ENCODE peak calls at places on chromosomes 11 and 22, in five cellular contexts. One of them, this sample, is unnamed.

GRCh38 chr11:975824-976223 is 50.2 kb downstream of the AP2A2 start:
- DNase-seq in AG09309: no peak
- DNase-seq in NCI-H1105 treated with DMSO at 0.1 percent for 48 hours: no peak
- DNase-seq in progenitor cell of endocrine pancreas: no peak
- DNase-seq in H54: no peak
- DNase-seq in this sample: no peak

GRCh38 chr11:130128626-130129025 is 31.0 kb upstream of the ST14 start:
- DNase-seq in AG09309: no peak
- DNase-seq in NCI-H1105 treated with DMSO at 0.1 percent for 48 hours: no peak
- DNase-seq in progenitor cell of endocrine pancreas: no peak
- DNase-seq in H54: no peak
- DNase-seq in this sample: no peak

GRCh38 chr11:70731670-70732492 is 333.6 kb downstream of the CTTN start:
- DNase-seq in AG09309: no peak
- DNase-seq in NCI-H1105 treated with DMSO at 0.1 percent for 48 hours: no peak
- DNase-seq in progenitor cell of endocrine pancreas: no peak
- DNase-seq in H54: no peak
- DNase-seq in this sample: no peak

GRCh38 chr11:78216021-78216420 is 27.3 kb downstream of the USP35 start:
- DNase-seq in AG09309: no peak
- DNase-seq in NCI-H1105 treated with DMSO at 0.1 percent for 48 hours: no peak
- DNase-seq in progenitor cell of endocrine pancreas: no peak
- DNase-seq in H54: no peak
- DNase-seq in this sample: no peak

GRCh38 chr11:1549355-1550330 is 22.4 kb downstream of the DUSP8 start:
- DNase-seq in AG09309: no peak
- DNase-seq in NCI-H1105 treated with DMSO at 0.1 percent for 48 hours: no peak
- DNase-seq in progenitor cell of endocrine pancreas: no peak
- DNase-seq in H54: no peak
- DNase-seq in this sample: no peak

GRCh38 chr22:45552580-45553332 is 50.1 kb downstream of the FBLN1 start:
- DNase-seq in AG09309: peak
- DNase-seq in NCI-H1105 treated with DMSO at 0.1 percent for 48 hours: no peak
- DNase-seq in progenitor cell of endocrine pancreas: no peak
- DNase-seq in H54: no peak
- DNase-seq in this sample: no peak

GRCh38 chr11:2772544-2773031 is 72.8 kb upstream of the KCNQ1OT1 start:
- DNase-seq in AG09309: no peak
- DNase-seq in NCI-H1105 treated with DMSO at 0.1 percent for 48 hours: no peak
- DNase-seq in progenitor cell of endocrine pancreas: no peak
- DNase-seq in H54: peak
- DNase-seq in this sample: no peak

GRCh38 chr22:27715078-27715477 is 86.5 kb downstream of the MN1 start:
- DNase-seq in AG09309: no peak
- DNase-seq in NCI-H1105 treated with DMSO at 0.1 percent for 48 hours: peak
- DNase-seq in progenitor cell of endocrine pancreas: no peak
- DNase-seq in H54: no peak
- DNase-seq in this sample: no peak

GRCh38 chr11:17354070-17354924 is 2.7 kb downstream of the NCR3LG1 start:
- DNase-seq in AG09309: no peak
- DNase-seq in NCI-H1105 treated with DMSO at 0.1 percent for 48 hours: peak
- DNase-seq in progenitor cell of endocrine pancreas: peak
- DNase-seq in H54: peak
- DNase-seq in this sample: peak

GRCh38 chr11:62880231-62880802 is 379 bp upstream of the SLC3A2 start:
- DNase-seq in AG09309: peak
- DNase-seq in NCI-H1105 treated with DMSO at 0.1 percent for 48 hours: peak
- DNase-seq in progenitor cell of endocrine pancreas: no peak
- DNase-seq in H54: no peak
- DNase-seq in this sample: no peak

GRCh38 chr11:59668188-59668949 is 468 bp downstream of the PATL1 start:
- DNase-seq in AG09309: no peak
- DNase-seq in NCI-H1105 treated with DMSO at 0.1 percent for 48 hours: peak
- DNase-seq in progenitor cell of endocrine pancreas: peak
- DNase-seq in H54: peak
- DNase-seq in this sample: no peak

GRCh38 chr11:119315139-119316016 is 1.6 kb downstream of the MCAM start:
- DNase-seq in AG09309: no peak
- DNase-seq in NCI-H1105 treated with DMSO at 0.1 percent for 48 hours: peak
- DNase-seq in progenitor cell of endocrine pancreas: no peak
- DNase-seq in H54: no peak
- DNase-seq in this sample: peak

GRCh38 chr22:47309476-47309875 is 547.0 kb downstream of the TBC1D22A start:
- DNase-seq in AG09309: no peak
- DNase-seq in NCI-H1105 treated with DMSO at 0.1 percent for 48 hours: no peak
- DNase-seq in progenitor cell of endocrine pancreas: no peak
- DNase-seq in H54: no peak
- DNase-seq in this sample: no peak

GRCh38 chr11:100980156-100980555 is 149.5 kb downstream of the PGR start:
- DNase-seq in AG09309: no peak
- DNase-seq in NCI-H1105 treated with DMSO at 0.1 percent for 48 hours: no peak
- DNase-seq in progenitor cell of endocrine pancreas: no peak
- DNase-seq in H54: no peak
- DNase-seq in this sample: no peak

GRCh38 chr22:23705358-23705757 is 14.5 kb downstream of the RGL4 start:
- DNase-seq in AG09309: no peak
- DNase-seq in NCI-H1105 treated with DMSO at 0.1 percent for 48 hours: no peak
- DNase-seq in progenitor cell of endocrine pancreas: no peak
- DNase-seq in H54: no peak
- DNase-seq in this sample: no peak

GRCh38 chr11:130846606-130847005 is 69.7 kb downstream of the SNX19 start:
- DNase-seq in AG09309: no peak
- DNase-seq in NCI-H1105 treated with DMSO at 0.1 percent for 48 hours: no peak
- DNase-seq in progenitor cell of endocrine pancreas: no peak
- DNase-seq in H54: no peak
- DNase-seq in this sample: no peak

GRCh38 chr22:19626666-19627065 is 87.6 kb upstream of the SEPTIN5 start:
- DNase-seq in AG09309: no peak
- DNase-seq in NCI-H1105 treated with DMSO at 0.1 percent for 48 hours: no peak
- DNase-seq in progenitor cell of endocrine pancreas: no peak
- DNase-seq in H54: no peak
- DNase-seq in this sample: no peak

GRCh38 chr11:92409347-92409746 is 184.7 kb downstream of the FAT3 start:
- DNase-seq in AG09309: no peak
- DNase-seq in NCI-H1105 treated with DMSO at 0.1 percent for 48 hours: no peak
- DNase-seq in progenitor cell of endocrine pancreas: no peak
- DNase-seq in H54: no peak
- DNase-seq in this sample: no peak

GRCh38 chr11:86570020-86570419 is 102.4 kb downstream of the ME3 start:
- DNase-seq in AG09309: no peak
- DNase-seq in NCI-H1105 treated with DMSO at 0.1 percent for 48 hours: no peak
- DNase-seq in progenitor cell of endocrine pancreas: no peak
- DNase-seq in H54: no peak
- DNase-seq in this sample: peak

GRCh38 chr11:3735827-3736226 is 61.5 kb downstream of the NUP98 start:
- DNase-seq in AG09309: no peak
- DNase-seq in NCI-H1105 treated with DMSO at 0.1 percent for 48 hours: no peak
- DNase-seq in progenitor cell of endocrine pancreas: no peak
- DNase-seq in H54: no peak
- DNase-seq in this sample: no peak

GRCh38 chr11:7575841-7576451 is 62.1 kb downstream of the PPFIBP2 start:
- DNase-seq in AG09309: no peak
- DNase-seq in NCI-H1105 treated with DMSO at 0.1 percent for 48 hours: no peak
- DNase-seq in progenitor cell of endocrine pancreas: no peak
- DNase-seq in H54: no peak
- DNase-seq in this sample: no peak

GRCh38 chr11:16169541-16169940 is 186.8 kb downstream of the SOX6 start:
- DNase-seq in AG09309: no peak
- DNase-seq in NCI-H1105 treated with DMSO at 0.1 percent for 48 hours: no peak
- DNase-seq in progenitor cell of endocrine pancreas: no peak
- DNase-seq in H54: no peak
- DNase-seq in this sample: no peak

GRCh38 chr11:116310215-116310614 is 462.6 kb downstream of the BUD13 start:
- DNase-seq in AG09309: no peak
- DNase-seq in NCI-H1105 treated with DMSO at 0.1 percent for 48 hours: no peak
- DNase-seq in progenitor cell of endocrine pancreas: no peak
- DNase-seq in H54: no peak
- DNase-seq in this sample: no peak

GRCh38 chr11:119100246-119100959 is 1.2 kb downstream of the DPAGT1 start:
- DNase-seq in AG09309: no peak
- DNase-seq in NCI-H1105 treated with DMSO at 0.1 percent for 48 hours: peak
- DNase-seq in progenitor cell of endocrine pancreas: no peak
- DNase-seq in H54: no peak
- DNase-seq in this sample: peak

GRCh38 chr11:118198370-118198769 is 21.9 kb upstream of the SCN2B start:
- DNase-seq in AG09309: no peak
- DNase-seq in NCI-H1105 treated with DMSO at 0.1 percent for 48 hours: peak
- DNase-seq in progenitor cell of endocrine pancreas: peak
- DNase-seq in H54: peak
- DNase-seq in this sample: peak

GRCh38 chr22:38203855-38204497 is 2.2 kb downstream of the MAFF start:
- DNase-seq in AG09309: no peak
- DNase-seq in NCI-H1105 treated with DMSO at 0.1 percent for 48 hours: no peak
- DNase-seq in progenitor cell of endocrine pancreas: no peak
- DNase-seq in H54: no peak
- DNase-seq in this sample: no peak

GRCh38 chr11:72812968-72813739 is 1.1 kb upstream of the ATG16L2 start:
- DNase-seq in AG09309: no peak
- DNase-seq in NCI-H1105 treated with DMSO at 0.1 percent for 48 hours: peak
- DNase-seq in progenitor cell of endocrine pancreas: no peak
- DNase-seq in H54: peak
- DNase-seq in this sample: peak

GRCh38 chr11:73182824-73183321 is 35.2 kb upstream of the P2RY2 start:
- DNase-seq in AG09309: no peak
- DNase-seq in NCI-H1105 treated with DMSO at 0.1 percent for 48 hours: no peak
- DNase-seq in progenitor cell of endocrine pancreas: no peak
- DNase-seq in H54: no peak
- DNase-seq in this sample: no peak

GRCh38 chr22:41361716-41362310 is 19.9 kb upstream of the TEF start:
- DNase-seq in AG09309: no peak
- DNase-seq in NCI-H1105 treated with DMSO at 0.1 percent for 48 hours: no peak
- DNase-seq in progenitor cell of endocrine pancreas: no peak
- DNase-seq in H54: no peak
- DNase-seq in this sample: no peak

This sample was measured in NCI-H526 treated with DMSO at 0.1 percent for 48 hours.